ENCODE peak calls at places on chromosomes 3 and 15, in eight cellular contexts. J is ACHN; L is fibroblast of mammary gland; O is A549; Z is left ventricle myocardium superior; P is activated naive CD4-positive, alpha-beta T cell; N is iPS-NIHi11; Y is NCI-H1417. E is an unnamed sample.

GRCh38 chr3:174862101-174862500 is 3.0 kb downstream of the NAALADL2 start:
- DNase-seq in J (peak), L (peak), O (peak), Z (no peak), P (no peak), N (peak), Y (peak), E (peak)

GRCh38 chr15:73368301-73369072 is at the start of gene HCN4:
- DNase-seq in J (no peak), L (no peak), O (peak), Z (peak), P (no peak), N (peak), Y (peak), E (peak)

GRCh38 chr3:64759811-64760210 is 72.0 kb upstream of the ADAMTS9 start:
- DNase-seq in J (no peak), L (no peak), O (no peak), Z (no peak), P (no peak), N (no peak), Y (no peak), E (peak)

GRCh38 chr3:136690611-136691010 is 61.6 kb downstream of the STAG1 start:
- DNase-seq in J (no peak), L (no peak), O (no peak), Z (no peak), P (no peak), N (no peak), Y (no peak), E (no peak)

GRCh38 chr15:39833515-39833981 is 50.9 kb upstream of the FSIP1 start:
- DNase-seq in J (no peak), L (peak), O (no peak), Z (no peak), P (no peak), N (no peak), Y (peak), E (no peak)

GRCh38 chr3:99638244-99638948 is at the start of gene COL8A1:
- DNase-seq in J (peak), L (peak), O (no peak), Z (peak), P (no peak), N (peak), Y (peak), E (peak)

GRCh38 chr3:134846943-134847342 is 51.9 kb downstream of the EPHB1 start:
- DNase-seq in J (peak), L (peak), O (peak), Z (no peak), P (no peak), N (peak), Y (no peak), E (peak)

GRCh38 chr3:129211772-129212171 is 28.1 kb upstream of the CNBP start:
- DNase-seq in J (peak), L (peak), O (peak), Z (peak), P (no peak), N (peak), Y (peak), E (peak)

GRCh38 chr3:183038764-183039163 is 58.4 kb upstream of the DCUN1D1 start:
- DNase-seq in J (no peak), L (no peak), O (no peak), Z (no peak), P (no peak), N (no peak), Y (no peak), E (no peak)

GRCh38 chr3:141262306-141262705 is 30.7 kb downstream of the PXYLP1 start:
- DNase-seq in J (no peak), L (peak), O (no peak), Z (no peak), P (no peak), N (no peak), Y (no peak), E (no peak)

GRCh38 chr15:40769310-40770146 is at the start of gene C15orf62:
- DNase-seq in J (peak), L (peak), O (no peak), Z (no peak), P (no peak), N (peak), Y (peak), E (peak)

GRCh38 chr3:21846976-21847375 is 96.0 kb upstream of the ZNF385D start:
- DNase-seq in J (no peak), L (peak), O (no peak), Z (no peak), P (no peak), N (no peak), Y (no peak), E (no peak)

GRCh38 chr3:29152379-29152778 is 128.5 kb upstream of the RBMS3 start:
- DNase-seq in J (no peak), L (no peak), O (no peak), Z (no peak), P (no peak), N (peak), Y (no peak), E (peak)

GRCh38 chr3:149376728-149377407 is 581 bp downstream of the TM4SF1 start:
- DNase-seq in J (no peak), L (peak), O (no peak), Z (no peak), P (no peak), N (no peak), Y (no peak), E (peak)

GRCh38 chr3:66033241-66034138 is 5.2 kb downstream of the MAGI1 start:
- DNase-seq in J (no peak), L (no peak), O (no peak), Z (no peak), P (no peak), N (no peak), Y (no peak), E (no peak)

GRCh38 chr3:30440147-30440604 is 166.2 kb upstream of the TGFBR2 start:
- DNase-seq in J (peak), L (peak), O (peak), Z (no peak), P (no peak), N (no peak), Y (no peak), E (no peak)

GRCh38 chr15:70672081-70672480 is 91.3 kb downstream of the UACA start:
- DNase-seq in J (no peak), L (no peak), O (no peak), Z (no peak), P (no peak), N (no peak), Y (no peak), E (no peak)

GRCh38 chr3:181727122-181728036 is 15.7 kb downstream of the SOX2 start:
- DNase-seq in J (no peak), L (no peak), O (no peak), Z (no peak), P (no peak), N (no peak), Y (peak), E (no peak)

GRCh38 chr3:43998841-43999805 is 242.6 kb upstream of the TOPAZ1 start:
- DNase-seq in J (peak), L (peak), O (peak), Z (no peak), P (no peak), N (peak), Y (peak), E (peak)

GRCh38 chr3:174891524-174892203 is 32.5 kb downstream of the NAALADL2 start:
- DNase-seq in J (peak), L (no peak), O (no peak), Z (no peak), P (no peak), N (no peak), Y (no peak), E (no peak)

GRCh38 chr3:99509224-99509623 is 129.2 kb upstream of the COL8A1 start:
- DNase-seq in J (no peak), L (peak), O (no peak), Z (no peak), P (no peak), N (no peak), Y (no peak), E (no peak)

GRCh38 chr15:63491116-63491817 is 13.1 kb upstream of the USP3 start:
- DNase-seq in J (no peak), L (peak), O (no peak), Z (no peak), P (no peak), N (no peak), Y (peak), E (no peak)

GRCh38 chr3:135491478-135491877 is 474.1 kb upstream of the PPP2R3A start:
- DNase-seq in J (no peak), L (peak), O (no peak), Z (no peak), P (no peak), N (no peak), Y (no peak), E (no peak)

GRCh38 chr3:43581343-43581742 is 40.5 kb downstream of the ANO10 start:
- DNase-seq in J (no peak), L (peak), O (no peak), Z (no peak), P (no peak), N (no peak), Y (no peak), E (no peak)

GRCh38 chr3:155196131-155197075 is 97.1 kb downstream of the STRIT1 start:
- DNase-seq in J (no peak), L (no peak), O (no peak), Z (no peak), P (no peak), N (no peak), Y (no peak), E (no peak)

GRCh38 chr3:124834723-124835718 is 52.1 kb downstream of the ITGB5 start:
- DNase-seq in J (peak), L (peak), O (peak), Z (peak), P (no peak), N (peak), Y (peak), E (peak)

GRCh38 chr3:72145506-72146380 is 360.8 kb upstream of the PROK2 start:
- DNase-seq in J (no peak), L (peak), O (no peak), Z (no peak), P (no peak), N (peak), Y (peak), E (no peak)

GRCh38 chr15:67720556-67721175 is 104.6 kb upstream of the SKOR1 start:
- DNase-seq in J (no peak), L (no peak), O (no peak), Z (no peak), P (no peak), N (no peak), Y (peak), E (no peak)

GRCh38 chr15:79195802-79196201 is 86.7 kb upstream of the ANKRD34C start:
- DNase-seq in J (no peak), L (no peak), O (no peak), Z (no peak), P (no peak), N (peak), Y (no peak), E (no peak)

GRCh38 chr15:61832223-61832622 is 228.0 kb downstream of the VPS13C start:
- DNase-seq in J (no peak), L (no peak), O (no peak), Z (no peak), P (no peak), N (no peak), Y (no peak), E (no peak)

GRCh38 chr3:146404451-146404850 is 64.9 kb downstream of the PLSCR2 start:
- DNase-seq in J (no peak), L (peak), O (no peak), Z (no peak), P (no peak), N (no peak), Y (no peak), E (no peak)

GRCh38 chr15:101675796-101676582 is 23.8 kb upstream of the TM2D3 start:
- DNase-seq in J (no peak), L (peak), O (peak), Z (no peak), P (no peak), N (peak), Y (no peak), E (peak)

GRCh38 chr3:157119369-157119951 is 40.5 kb downstream of the CCNL1 start:
- DNase-seq in J (no peak), L (no peak), O (no peak), Z (no peak), P (no peak), N (no peak), Y (no peak), E (no peak)

GRCh38 chr15:22231603-22232002 is 151.3 kb downstream of the OR4M2 start:
- DNase-seq in J (no peak), L (no peak), O (no peak), Z (no peak), P (no peak), N (no peak), Y (no peak), E (no peak)

GRCh38 chr15:93088981-93089854 is at the start of gene RGMA:
- DNase-seq in J (no peak), L (no peak), O (no peak), Z (peak), P (no peak), N (peak), Y (peak), E (no peak)

GRCh38 chr15:59410448-59410896 is 27.5 kb upstream of the FAM81A start:
- DNase-seq in J (peak), L (peak), O (peak), Z (no peak), P (no peak), N (no peak), Y (no peak), E (no peak)

E was measured in lung microvascular endothelial cell.